ENCODE peak calls at places on chromosomes 3 and 15, in five cellular contexts. One of them, this sample, is unnamed.

GRCh38 chr3:14523792-14524191 is 16.4 kb downstream of the GRIP2 start:
- DNase-seq in AG08396: no peak
- DNase-seq in SW 1271: no peak
- DNase-seq in GM04503: no peak
- DNase-seq in GM23248: peak
- DNase-seq in this sample: no peak

GRCh38 chr15:92365079-92365478 is 28.6 kb upstream of the ST8SIA2 start:
- DNase-seq in AG08396: no peak
- DNase-seq in SW 1271: no peak
- DNase-seq in GM04503: no peak
- DNase-seq in GM23248: no peak
- DNase-seq in this sample: no peak

GRCh38 chr3:109275702-109276293 is 40.5 kb downstream of the DPPA2 start:
- DNase-seq in AG08396: peak
- DNase-seq in SW 1271: peak
- DNase-seq in GM04503: no peak
- DNase-seq in GM23248: peak
- DNase-seq in this sample: peak

GRCh38 chr15:69758810-69759410 is 306.3 kb downstream of the RPLP1 start:
- DNase-seq in AG08396: no peak
- DNase-seq in SW 1271: peak
- DNase-seq in GM04503: no peak
- DNase-seq in GM23248: peak
- DNase-seq in this sample: no peak

GRCh38 chr3:38555149-38555840 is 59.2 kb downstream of the EXOG start:
- DNase-seq in AG08396: no peak
- DNase-seq in SW 1271: no peak
- DNase-seq in GM04503: no peak
- DNase-seq in GM23248: no peak
- DNase-seq in this sample: no peak

GRCh38 chr3:128307029-128307633 is 153.8 kb downstream of the EEFSEC start:
- DNase-seq in AG08396: no peak
- DNase-seq in SW 1271: no peak
- DNase-seq in GM04503: no peak
- DNase-seq in GM23248: no peak
- DNase-seq in this sample: no peak

GRCh38 chr3:195260286-195260905 is 10.6 kb downstream of the XXYLT1 start:
- DNase-seq in AG08396: no peak
- DNase-seq in SW 1271: peak
- DNase-seq in GM04503: no peak
- DNase-seq in GM23248: peak
- DNase-seq in this sample: no peak

GRCh38 chr3:7879572-7879971 is 622.1 kb upstream of the LMCD1 start:
- DNase-seq in AG08396: no peak
- DNase-seq in SW 1271: no peak
- DNase-seq in GM04503: no peak
- DNase-seq in GM23248: no peak
- DNase-seq in this sample: no peak

GRCh38 chr3:105598047-105598796 is 231.5 kb downstream of the ALCAM start:
- DNase-seq in AG08396: peak
- DNase-seq in SW 1271: peak
- DNase-seq in GM04503: peak
- DNase-seq in GM23248: peak
- DNase-seq in this sample: peak

GRCh38 chr15:52795464-52796227 is 5.5 kb upstream of the ONECUT1 start:
- DNase-seq in AG08396: no peak
- DNase-seq in SW 1271: no peak
- DNase-seq in GM04503: no peak
- DNase-seq in GM23248: no peak
- DNase-seq in this sample: no peak

GRCh38 chr3:183100376-183100775 is 1.1 kb upstream of the MCCC1 start:
- DNase-seq in AG08396: peak
- DNase-seq in SW 1271: no peak
- DNase-seq in GM04503: no peak
- DNase-seq in GM23248: no peak
- DNase-seq in this sample: no peak

GRCh38 chr15:45134682-45135604 is 5.1 kb downstream of the DUOX1 start:
- DNase-seq in AG08396: no peak
- DNase-seq in SW 1271: no peak
- DNase-seq in GM04503: no peak
- DNase-seq in GM23248: no peak
- DNase-seq in this sample: no peak

GRCh38 chr3:108511490-108511889 is 1.1 kb upstream of the MYH15 start:
- DNase-seq in AG08396: no peak
- DNase-seq in SW 1271: no peak
- DNase-seq in GM04503: no peak
- DNase-seq in GM23248: no peak
- DNase-seq in this sample: no peak

GRCh38 chr15:29687204-29687768 is 135.0 kb downstream of the TJP1 start:
- DNase-seq in AG08396: no peak
- DNase-seq in SW 1271: no peak
- DNase-seq in GM04503: no peak
- DNase-seq in GM23248: no peak
- DNase-seq in this sample: no peak

GRCh38 chr3:158160958-158161357 is 51.1 kb downstream of the RSRC1 start:
- DNase-seq in AG08396: peak
- DNase-seq in SW 1271: peak
- DNase-seq in GM04503: peak
- DNase-seq in GM23248: peak
- DNase-seq in this sample: peak

GRCh38 chr3:196127308-196128040 is 45.6 kb upstream of the TFRC start:
- DNase-seq in AG08396: no peak
- DNase-seq in SW 1271: no peak
- DNase-seq in GM04503: no peak
- DNase-seq in GM23248: no peak
- DNase-seq in this sample: no peak

GRCh38 chr15:47719730-47720129 is 2.4 kb downstream of the SEMA6D start:
- DNase-seq in AG08396: no peak
- DNase-seq in SW 1271: no peak
- DNase-seq in GM04503: no peak
- DNase-seq in GM23248: no peak
- DNase-seq in this sample: no peak